ENCODE peak calls at places on chromosomes 13 and 19, in five cellular contexts. One of them, this sample, is unnamed.
A peak's percentile ranks its signal among the peaks of the same experiment; 100 is the strongest.

GRCh38 chr19:57903298-57904174 is 12.9 kb downstream of the ZNF417 start:
- DNase-seq in stomach: no peak
- DNase-seq in suprapubic skin: no peak
- DNase-seq in A549: peak; percentile 43
- DNase-seq in H1: no peak
- DNase-seq in this sample: no peak

GRCh38 chr13:40503966-40504591 is 162.4 kb downstream of the FOXO1 start:
- DNase-seq in suprapubic skin: no peak
- DNase-seq in A549: peak; percentile 90
- DNase-seq in stomach: no peak
- DNase-seq in H1: no peak
- DNase-seq in this sample: no peak

GRCh38 chr19:35262101-35262761 is 6.5 kb upstream of the USF2 start:
- DNase-seq in stomach: peak; percentile 63
- DNase-seq in H1: no peak
- DNase-seq in A549: no peak
- DNase-seq in suprapubic skin: no peak
- DNase-seq in this sample: peak; percentile 62

GRCh38 chr13:95530178-95530577 is 22.3 kb upstream of the CLDN10 start:
- DNase-seq in stomach: no peak
- DNase-seq in suprapubic skin: no peak
- DNase-seq in A549: peak; percentile 51
- DNase-seq in H1: no peak
- DNase-seq in this sample: no peak

GRCh38 chr13:114339779-114340534 is 25.7 kb downstream of the CHAMP1 start:
- DNase-seq in A549: peak; percentile 59
- DNase-seq in H1: no peak
- DNase-seq in suprapubic skin: no peak
- DNase-seq in stomach: peak; percentile 53
- DNase-seq in this sample: no peak

GRCh38 chr19:42191855-42192254 is 25.6 kb downstream of the DEDD2 start:
- DNase-seq in H1: no peak
- DNase-seq in stomach: peak; percentile 61
- DNase-seq in suprapubic skin: no peak
- DNase-seq in A549: peak; percentile 87
- DNase-seq in this sample: no peak

GRCh38 chr19:29535432-29535831 is 9.6 kb downstream of the VSTM2B start:
- DNase-seq in A549: no peak
- DNase-seq in H1: peak; percentile 40
- DNase-seq in stomach: peak; percentile 11
- DNase-seq in suprapubic skin: no peak
- DNase-seq in this sample: no peak

GRCh38 chr19:43078311-43078710 is 4.2 kb downstream of the PSG2 start:
- DNase-seq in H1: no peak
- DNase-seq in A549: no peak
- DNase-seq in suprapubic skin: no peak
- DNase-seq in stomach: no peak
- DNase-seq in this sample: no peak

GRCh38 chr19:46955114-46955812 is 64.4 kb upstream of the NPAS1 start:
- DNase-seq in A549: no peak
- DNase-seq in suprapubic skin: no peak
- DNase-seq in stomach: no peak
- DNase-seq in H1: no peak
- DNase-seq in this sample: no peak

GRCh38 chr19:55248166-55248675 is 10.6 kb downstream of the PPP6R1 start:
- DNase-seq in A549: no peak
- DNase-seq in suprapubic skin: no peak
- DNase-seq in stomach: no peak
- DNase-seq in H1: no peak
- DNase-seq in this sample: no peak

GRCh38 chr13:76830805-76831204 is 55.4 kb downstream of the KCTD12 start:
- DNase-seq in suprapubic skin: no peak
- DNase-seq in H1: no peak
- DNase-seq in stomach: no peak
- DNase-seq in A549: no peak
- DNase-seq in this sample: no peak

GRCh38 chr19:34350161-34350561 is 14.8 kb upstream of the GPI start:
- DNase-seq in A549: no peak
- DNase-seq in suprapubic skin: no peak
- DNase-seq in H1: no peak
- DNase-seq in stomach: no peak
- DNase-seq in this sample: peak; percentile 3

GRCh38 chr19:41437944-41438574 is 1.7 kb downstream of the DMAC2 start:
- DNase-seq in H1: no peak
- DNase-seq in suprapubic skin: no peak
- DNase-seq in A549: no peak
- DNase-seq in stomach: no peak
- DNase-seq in this sample: peak; percentile 29

GRCh38 chr19:28535352-28535775 is 677.6 kb downstream of the UQCRFS1 start:
- DNase-seq in H1: no peak
- DNase-seq in A549: no peak
- DNase-seq in suprapubic skin: no peak
- DNase-seq in stomach: no peak
- DNase-seq in this sample: no peak

GRCh38 chr19:16117594-16118033 is 5.9 kb downstream of the RAB8A start:
- DNase-seq in suprapubic skin: no peak
- DNase-seq in A549: no peak
- DNase-seq in stomach: no peak
- DNase-seq in H1: no peak
- DNase-seq in this sample: no peak

GRCh38 chr13:26460652-26461051 is 96.8 kb upstream of the WASF3 start:
- DNase-seq in H1: no peak
- DNase-seq in suprapubic skin: no peak
- DNase-seq in A549: no peak
- DNase-seq in stomach: peak; percentile 42
- DNase-seq in this sample: peak; percentile 28

GRCh38 chr19:18538115-18538514 is 5.3 kb downstream of the FKBP8 start:
- DNase-seq in stomach: no peak
- DNase-seq in H1: no peak
- DNase-seq in suprapubic skin: no peak
- DNase-seq in A549: no peak
- DNase-seq in this sample: no peak

GRCh38 chr13:112893570-112894422 is 75.2 kb upstream of the MCF2L start:
- DNase-seq in stomach: peak; percentile 69
- DNase-seq in suprapubic skin: no peak
- DNase-seq in A549: no peak
- DNase-seq in H1: peak; percentile 80
- DNase-seq in this sample: no peak
- H3K4me3 ChIP-seq in stomach: peak overlapping the region; percentile 59
- H3K4me3 ChIP-seq in suprapubic skin: peak overlapping the region; percentile 50
- H3K4me3 ChIP-seq in A549: peak overlapping the region; percentile 54
- H3K4me3 ChIP-seq in H1: peak overlapping the region; percentile 32
- H3K4me3 ChIP-seq in this sample: peak overlapping the region; percentile 21

GRCh38 chr13:53844747-53845146 is 816.1 kb downstream of the OLFM4 start:
- DNase-seq in H1: no peak
- DNase-seq in suprapubic skin: no peak
- DNase-seq in stomach: no peak
- DNase-seq in A549: no peak
- DNase-seq in this sample: no peak

GRCh38 chr13:53839461-53839860 is 810.8 kb downstream of the OLFM4 start:
- DNase-seq in H1: no peak
- DNase-seq in A549: no peak
- DNase-seq in stomach: no peak
- DNase-seq in suprapubic skin: no peak
- DNase-seq in this sample: no peak
- TF ChIP-seq EP300 in H1: no peak
- TF ChIP-seq EP300 in A549: no peak
- TF ChIP-seq EP300 in stomach: no peak
- TF ChIP-seq EP300 in suprapubic skin: no peak
- TF ChIP-seq EP300 in this sample: no peak

DNA sequence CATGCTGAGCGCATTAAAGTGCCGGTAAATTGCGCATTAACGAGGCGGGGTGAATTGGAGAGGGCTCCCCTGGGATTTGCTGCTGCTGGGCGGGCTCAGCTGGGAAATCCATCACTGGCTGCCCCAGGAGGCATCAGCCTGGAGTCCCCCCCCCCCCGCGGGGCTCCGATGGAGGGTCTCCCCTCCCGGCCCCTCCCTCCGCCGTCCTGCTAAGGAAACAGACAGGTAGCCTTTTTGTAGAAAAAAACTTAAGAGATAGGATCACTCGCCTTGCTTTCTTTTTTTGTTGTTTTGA is 6.8 kb downstream of the TLE6 start:
- DNase-seq in H1: no peak
- DNase-seq in stomach: no peak
- DNase-seq in A549: no peak
- DNase-seq in suprapubic skin: no peak
- DNase-seq in this sample: no peak
- H3K4me3 ChIP-seq in H1: no peak overlapping the region
- H3K4me3 ChIP-seq in stomach: peak overlapping the region; percentile 42
- H3K4me3 ChIP-seq in A549: no peak overlapping the region
- H3K4me3 ChIP-seq in suprapubic skin: peak overlapping the region; percentile 37
- H3K4me3 ChIP-seq in this sample: peak overlapping the region; percentile 29

GRCh38 chr13:112254061-112254818 is 121.9 kb upstream of the SPACA7 start:
- DNase-seq in stomach: no peak
- DNase-seq in A549: no peak
- DNase-seq in suprapubic skin: no peak
- DNase-seq in H1: peak; percentile 45
- DNase-seq in this sample: no peak
- TF ChIP-seq EP300 in stomach: no peak
- TF ChIP-seq EP300 in A549: no peak
- TF ChIP-seq EP300 in suprapubic skin: no peak
- TF ChIP-seq EP300 in H1: no peak
- TF ChIP-seq EP300 in this sample: no peak

GRCh38 chr19:5308471-5309437 is 31.9 kb downstream of the PTPRS start:
- DNase-seq in H1: no peak
- DNase-seq in A549: no peak
- DNase-seq in suprapubic skin: peak; percentile 73
- DNase-seq in stomach: peak; percentile 72
- DNase-seq in this sample: peak; percentile 88
- H3K4me3 ChIP-seq in H1: no peak overlapping the region
- H3K4me3 ChIP-seq in A549: no peak overlapping the region
- H3K4me3 ChIP-seq in suprapubic skin: peak overlapping the region; percentile 32
- H3K4me3 ChIP-seq in stomach: peak overlapping the region; percentile 32
- H3K4me3 ChIP-seq in this sample: peak overlapping the region; percentile 10

DNA sequence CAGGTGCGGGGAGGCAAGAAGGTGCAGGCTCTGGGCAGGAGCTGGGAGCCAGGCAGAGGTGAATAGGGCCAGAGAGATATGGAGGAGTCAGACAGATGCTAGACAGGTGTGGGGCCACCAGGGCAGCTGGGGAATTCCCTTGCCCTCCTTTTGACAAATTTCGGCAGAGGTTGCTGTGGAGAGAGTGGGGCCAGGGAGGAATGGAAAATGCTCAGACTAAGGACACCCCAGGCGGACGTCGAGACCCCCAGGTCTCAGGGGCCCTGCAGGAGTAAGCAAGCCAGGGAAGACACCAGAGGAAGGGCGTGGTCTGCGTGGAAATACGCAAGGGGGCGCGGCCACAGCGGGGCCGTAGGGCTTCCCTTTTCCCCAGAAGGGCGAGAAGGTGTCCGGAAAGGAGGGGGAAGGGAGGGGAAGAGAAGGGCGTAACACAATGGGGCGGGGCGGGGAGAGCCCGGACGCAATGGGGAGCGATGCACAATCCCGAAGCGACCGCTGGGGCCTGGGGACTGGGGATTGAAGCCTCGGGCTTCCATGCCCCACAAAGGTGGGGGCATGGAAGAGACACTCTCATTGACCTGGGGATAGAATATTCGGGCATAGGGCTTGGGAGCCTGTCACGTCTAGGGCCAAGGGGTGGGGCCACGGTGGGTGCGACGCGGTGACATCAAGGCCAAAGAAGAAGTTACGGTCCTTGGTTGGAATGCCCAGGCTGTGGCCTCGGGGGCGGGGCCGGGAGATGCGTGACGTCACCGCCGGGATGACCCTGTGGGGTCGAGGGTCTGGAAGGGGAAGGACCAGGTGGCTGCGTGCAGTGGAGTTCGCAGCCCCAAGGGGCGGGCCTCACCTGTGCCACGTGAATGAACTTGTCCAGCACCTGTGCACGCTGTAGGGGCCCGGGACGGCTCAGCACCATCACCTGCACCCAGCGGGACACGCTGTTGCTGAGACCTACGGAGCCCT is 8.2 kb downstream of the RASGRP4 start:
- DNase-seq in suprapubic skin: peak; percentile 74
- DNase-seq in A549: peak; percentile 74
- DNase-seq in H1: peak; percentile 95
- DNase-seq in stomach: peak; percentile 63
- DNase-seq in this sample: no peak
- TF ChIP-seq EP300 in suprapubic skin: no peak
- TF ChIP-seq EP300 in A549: no peak
- TF ChIP-seq EP300 in H1: no peak
- TF ChIP-seq EP300 in stomach: no peak
- TF ChIP-seq EP300 in this sample: no peak

GRCh38 chr19:44846455-44847143 is 502 bp downstream of the NECTIN2 start:
- DNase-seq in stomach: no peak
- DNase-seq in H1: peak; percentile 95
- DNase-seq in suprapubic skin: peak; percentile 83
- DNase-seq in A549: no peak
- DNase-seq in this sample: peak; percentile 72

GRCh38 chr19:44850641-44851109 is 4.6 kb downstream of the NECTIN2 start:
- DNase-seq in suprapubic skin: no peak
- DNase-seq in A549: no peak
- DNase-seq in H1: no peak
- DNase-seq in stomach: peak; percentile 62
- DNase-seq in this sample: peak; percentile 39

GRCh38 chr19:44848036-44848804 is 2.1 kb downstream of the NECTIN2 start:
- DNase-seq in suprapubic skin: peak; percentile 73
- DNase-seq in A549: no peak
- DNase-seq in H1: peak; percentile 66
- DNase-seq in stomach: no peak
- DNase-seq in this sample: peak; percentile 55

GRCh38 chr19:44847144-44848035 is 1.3 kb downstream of the NECTIN2 start:
- DNase-seq in stomach: peak; percentile 92
- DNase-seq in H1: peak; percentile 78
- DNase-seq in A549: peak; percentile 64
- DNase-seq in suprapubic skin: peak; percentile 87
- DNase-seq in this sample: peak; percentile 83

DNA sequence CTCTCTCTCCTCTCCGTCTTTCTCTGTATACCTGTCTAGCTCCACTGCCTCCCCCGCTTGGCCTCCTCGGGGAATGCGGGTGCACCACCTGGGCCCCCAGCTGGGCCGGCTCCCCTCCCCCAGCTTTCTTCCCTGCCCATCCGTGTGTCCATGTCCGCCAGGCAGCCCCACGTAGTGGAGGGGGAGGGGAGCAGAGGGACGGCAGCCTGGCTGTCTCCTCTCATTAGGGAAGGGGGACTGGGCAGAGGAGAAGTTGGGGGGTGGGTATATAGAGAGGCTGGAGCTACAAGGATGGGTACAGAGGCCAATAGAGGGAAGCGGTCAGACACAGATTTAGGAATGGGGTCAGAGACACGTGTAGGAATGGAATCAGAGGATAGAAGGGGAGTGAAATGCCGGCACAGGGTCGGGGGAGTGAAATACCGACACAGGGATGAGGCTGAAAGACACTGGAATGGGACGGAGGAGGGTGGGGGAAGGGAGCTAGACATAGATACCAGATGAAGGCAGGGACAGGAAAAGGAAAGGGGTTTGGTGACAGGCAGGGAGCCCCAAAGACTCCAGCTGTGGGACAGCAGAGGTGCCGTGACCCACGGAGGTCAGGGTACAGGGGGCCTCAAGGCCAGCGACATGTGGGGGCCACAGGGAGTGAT is 2.8 kb downstream of the NECTIN2 start:
- DNase-seq in stomach: no peak
- DNase-seq in suprapubic skin: peak; percentile 64
- DNase-seq in A549: no peak
- DNase-seq in H1: peak; percentile 74
- DNase-seq in this sample: peak; percentile 65
- H3K4me3 ChIP-seq in stomach: peak overlapping the region; percentile 87
- H3K4me3 ChIP-seq in suprapubic skin: peak overlapping the region; percentile 100
- H3K4me3 ChIP-seq in A549: no peak overlapping the region
- H3K4me3 ChIP-seq in H1: peak overlapping the region; percentile 77
- H3K4me3 ChIP-seq in this sample: peak overlapping the region; percentile 100